ENCODE peak calls at places on chromosomes 13 and 19, in seven cellular contexts. One of them, this sample, is unnamed.

GRCh38 chr19:58021541-58022282 is 12.1 kb upstream of the ZSCAN1 start:
- DNase-seq in AG09319: no peak
- DNase-seq in naive thymus-derived CD8-positive, alpha-beta T cell: peak
- DNase-seq in activated T-helper 1 cell treated with anti-CD3 and anti-CD28 coated beads, Interleukin-2, amount 50 U/mL, for 16 hours: no peak
- DNase-seq in T-helper 1 cell: peak
- DNase-seq in T-cell: peak
- DNase-seq in CD8-positive, alpha-beta memory T cell: no peak
- DNase-seq in this sample: no peak

GRCh38 chr13:79710376-79710775 is 229.4 kb downstream of the NDFIP2 start:
- DNase-seq in T-cell: no peak
- DNase-seq in naive thymus-derived CD8-positive, alpha-beta T cell: no peak
- DNase-seq in T-helper 1 cell: no peak
- DNase-seq in CD8-positive, alpha-beta memory T cell: no peak
- DNase-seq in AG09319: peak
- DNase-seq in activated T-helper 1 cell treated with anti-CD3 and anti-CD28 coated beads, Interleukin-2, amount 50 U/mL, for 16 hours: no peak
- DNase-seq in this sample: no peak

GRCh38 chr19:14081797-14082674 is 3.5 kb downstream of the C19orf67 start:
- DNase-seq in T-cell: peak
- DNase-seq in T-helper 1 cell: peak
- DNase-seq in AG09319: no peak
- DNase-seq in CD8-positive, alpha-beta memory T cell: no peak
- DNase-seq in activated T-helper 1 cell treated with anti-CD3 and anti-CD28 coated beads, Interleukin-2, amount 50 U/mL, for 16 hours: no peak
- DNase-seq in naive thymus-derived CD8-positive, alpha-beta T cell: no peak
- DNase-seq in this sample: no peak

GRCh38 chr19:3404324-3405260 is 38.2 kb downstream of the NFIC start:
- DNase-seq in T-cell: no peak
- DNase-seq in activated T-helper 1 cell treated with anti-CD3 and anti-CD28 coated beads, Interleukin-2, amount 50 U/mL, for 16 hours: no peak
- DNase-seq in naive thymus-derived CD8-positive, alpha-beta T cell: no peak
- DNase-seq in AG09319: peak
- DNase-seq in CD8-positive, alpha-beta memory T cell: no peak
- DNase-seq in T-helper 1 cell: no peak
- DNase-seq in this sample: no peak

GRCh38 chr13:98890186-98890585 is 87.7 kb downstream of the DOCK9 start:
- DNase-seq in T-helper 1 cell: no peak
- DNase-seq in activated T-helper 1 cell treated with anti-CD3 and anti-CD28 coated beads, Interleukin-2, amount 50 U/mL, for 16 hours: no peak
- DNase-seq in CD8-positive, alpha-beta memory T cell: no peak
- DNase-seq in T-cell: no peak
- DNase-seq in AG09319: no peak
- DNase-seq in naive thymus-derived CD8-positive, alpha-beta T cell: no peak
- DNase-seq in this sample: no peak

GRCh38 chr19:9453953-9454352 is 18.6 kb upstream of the ZNF266 start:
- DNase-seq in naive thymus-derived CD8-positive, alpha-beta T cell: no peak
- DNase-seq in T-helper 1 cell: no peak
- DNase-seq in CD8-positive, alpha-beta memory T cell: no peak
- DNase-seq in T-cell: no peak
- DNase-seq in AG09319: no peak
- DNase-seq in activated T-helper 1 cell treated with anti-CD3 and anti-CD28 coated beads, Interleukin-2, amount 50 U/mL, for 16 hours: no peak
- DNase-seq in this sample: no peak

GRCh38 chr13:33761744-33762143 is 56.2 kb upstream of the RFC3 start:
- DNase-seq in T-helper 1 cell: no peak
- DNase-seq in naive thymus-derived CD8-positive, alpha-beta T cell: no peak
- DNase-seq in AG09319: no peak
- DNase-seq in CD8-positive, alpha-beta memory T cell: no peak
- DNase-seq in T-cell: no peak
- DNase-seq in activated T-helper 1 cell treated with anti-CD3 and anti-CD28 coated beads, Interleukin-2, amount 50 U/mL, for 16 hours: no peak
- DNase-seq in this sample: no peak

GRCh38 chr13:113930711-113931637 is 42.9 kb downstream of the C13orf46 start:
- DNase-seq in T-helper 1 cell: peak
- DNase-seq in CD8-positive, alpha-beta memory T cell: peak
- DNase-seq in T-cell: peak
- DNase-seq in AG09319: no peak
- DNase-seq in naive thymus-derived CD8-positive, alpha-beta T cell: no peak
- DNase-seq in activated T-helper 1 cell treated with anti-CD3 and anti-CD28 coated beads, Interleukin-2, amount 50 U/mL, for 16 hours: peak
- DNase-seq in this sample: peak

GRCh38 chr13:21676611-21677021 is 5.7 kb downstream of the FGF9 start:
- DNase-seq in naive thymus-derived CD8-positive, alpha-beta T cell: no peak
- DNase-seq in T-cell: no peak
- DNase-seq in T-helper 1 cell: no peak
- DNase-seq in activated T-helper 1 cell treated with anti-CD3 and anti-CD28 coated beads, Interleukin-2, amount 50 U/mL, for 16 hours: no peak
- DNase-seq in CD8-positive, alpha-beta memory T cell: no peak
- DNase-seq in AG09319: no peak
- DNase-seq in this sample: no peak

GRCh38 chr13:87999141-87999765 is 328.1 kb downstream of the SLITRK5 start:
- DNase-seq in T-helper 1 cell: no peak
- DNase-seq in T-cell: no peak
- DNase-seq in activated T-helper 1 cell treated with anti-CD3 and anti-CD28 coated beads, Interleukin-2, amount 50 U/mL, for 16 hours: no peak
- DNase-seq in AG09319: no peak
- DNase-seq in naive thymus-derived CD8-positive, alpha-beta T cell: no peak
- DNase-seq in CD8-positive, alpha-beta memory T cell: no peak
- DNase-seq in this sample: no peak

GRCh38 chr13:108728370-108728769 is 99.0 kb downstream of the MYO16 start:
- DNase-seq in T-cell: no peak
- DNase-seq in activated T-helper 1 cell treated with anti-CD3 and anti-CD28 coated beads, Interleukin-2, amount 50 U/mL, for 16 hours: no peak
- DNase-seq in AG09319: no peak
- DNase-seq in naive thymus-derived CD8-positive, alpha-beta T cell: no peak
- DNase-seq in CD8-positive, alpha-beta memory T cell: no peak
- DNase-seq in T-helper 1 cell: no peak
- DNase-seq in this sample: no peak

GRCh38 chr13:25117312-25117711 is 21.4 kb downstream of the PABPC3 start:
- DNase-seq in T-helper 1 cell: no peak
- DNase-seq in AG09319: no peak
- DNase-seq in naive thymus-derived CD8-positive, alpha-beta T cell: no peak
- DNase-seq in activated T-helper 1 cell treated with anti-CD3 and anti-CD28 coated beads, Interleukin-2, amount 50 U/mL, for 16 hours: no peak
- DNase-seq in CD8-positive, alpha-beta memory T cell: no peak
- DNase-seq in T-cell: no peak
- DNase-seq in this sample: no peak

GRCh38 chr19:49348305-49349188 is 13.3 kb downstream of the CD37 start:
- DNase-seq in activated T-helper 1 cell treated with anti-CD3 and anti-CD28 coated beads, Interleukin-2, amount 50 U/mL, for 16 hours: no peak
- DNase-seq in T-helper 1 cell: no peak
- DNase-seq in CD8-positive, alpha-beta memory T cell: no peak
- DNase-seq in T-cell: no peak
- DNase-seq in naive thymus-derived CD8-positive, alpha-beta T cell: no peak
- DNase-seq in AG09319: no peak
- DNase-seq in this sample: no peak

GRCh38 chr19:38664503-38665211 is 17.2 kb downstream of the ACTN4 start:
- DNase-seq in naive thymus-derived CD8-positive, alpha-beta T cell: no peak
- DNase-seq in CD8-positive, alpha-beta memory T cell: no peak
- DNase-seq in AG09319: no peak
- DNase-seq in activated T-helper 1 cell treated with anti-CD3 and anti-CD28 coated beads, Interleukin-2, amount 50 U/mL, for 16 hours: no peak
- DNase-seq in T-cell: no peak
- DNase-seq in T-helper 1 cell: no peak
- DNase-seq in this sample: no peak

GRCh38 chr19:7982103-7982502 is 23.3 kb downstream of the ELAVL1 start:
- DNase-seq in CD8-positive, alpha-beta memory T cell: no peak
- DNase-seq in T-helper 1 cell: no peak
- DNase-seq in AG09319: no peak
- DNase-seq in T-cell: no peak
- DNase-seq in activated T-helper 1 cell treated with anti-CD3 and anti-CD28 coated beads, Interleukin-2, amount 50 U/mL, for 16 hours: no peak
- DNase-seq in naive thymus-derived CD8-positive, alpha-beta T cell: no peak
- DNase-seq in this sample: no peak

GRCh38 chr19:45514376-45515051 is 7.2 kb downstream of the VASP start:
- DNase-seq in CD8-positive, alpha-beta memory T cell: no peak
- DNase-seq in T-cell: no peak
- DNase-seq in naive thymus-derived CD8-positive, alpha-beta T cell: no peak
- DNase-seq in T-helper 1 cell: no peak
- DNase-seq in activated T-helper 1 cell treated with anti-CD3 and anti-CD28 coated beads, Interleukin-2, amount 50 U/mL, for 16 hours: no peak
- DNase-seq in AG09319: no peak
- DNase-seq in this sample: no peak

GRCh38 chr13:38538412-38538811 is 148.5 kb upstream of the FREM2 start:
- DNase-seq in T-cell: no peak
- DNase-seq in T-helper 1 cell: no peak
- DNase-seq in AG09319: no peak
- DNase-seq in CD8-positive, alpha-beta memory T cell: no peak
- DNase-seq in activated T-helper 1 cell treated with anti-CD3 and anti-CD28 coated beads, Interleukin-2, amount 50 U/mL, for 16 hours: no peak
- DNase-seq in naive thymus-derived CD8-positive, alpha-beta T cell: no peak
- DNase-seq in this sample: no peak

GRCh38 chr13:68176486-68176885 is 946.4 kb upstream of the PCDH9 start:
- DNase-seq in activated T-helper 1 cell treated with anti-CD3 and anti-CD28 coated beads, Interleukin-2, amount 50 U/mL, for 16 hours: no peak
- DNase-seq in T-helper 1 cell: no peak
- DNase-seq in AG09319: no peak
- DNase-seq in T-cell: no peak
- DNase-seq in CD8-positive, alpha-beta memory T cell: no peak
- DNase-seq in naive thymus-derived CD8-positive, alpha-beta T cell: no peak
- DNase-seq in this sample: no peak